ENCODE peak calls at places on chromosomes 5 and 9, in seven cellular contexts. T is NCI-H510A; B is fibroblast of lung; S is stimulated activated CD4-positive, alpha-beta T cell treated with anti-CD3 and anti-CD28 coated beads, Interleukin-12 subunit alpha, Interleukin-12 subunit beta, amount 100 ng/mL, for 48 hours; I is T-cell; W is cardiac fibroblast; L is NAMALWA. H is an unnamed sample.

GRCh38 chr5:82106806-82107205 is 135.0 kb downstream of the ATG10 start:
- DNase-seq in T (no peak), B (peak; percentile 3), S (no peak), I (no peak), W (peak; percentile 10), L (no peak), H (no peak)

GRCh38 chr5:173602423-173602822 is 14.0 kb downstream of the BOD1 start:
- DNase-seq in T (no peak), B (peak; percentile 81), S (no peak), I (no peak), W (peak; percentile 94), L (no peak), H (no peak)

GRCh38 chr5:112822456-112822855 is 38.6 kb upstream of the SRP19 start:
- DNase-seq in T (no peak), B (no peak), S (no peak), I (no peak), W (no peak), L (no peak), H (no peak)

GRCh38 chr5:111930905-111931461 is 174.0 kb upstream of the NREP start:
- DNase-seq in T (no peak), B (no peak), S (no peak), I (no peak), W (peak; percentile 38), L (no peak), H (no peak)

GRCh38 chr9:14080940-14081621 is 232.9 kb downstream of the NFIB start:
- DNase-seq in T (no peak), B (peak; percentile 21), S (no peak), I (no peak), W (no peak), L (no peak), H (no peak)

GRCh38 chr9:132114102-132114707 is 34.5 kb upstream of the MED27 start:
- DNase-seq in T (no peak), B (peak; percentile 59), S (peak; percentile 36), I (no peak), W (peak; percentile 69), L (no peak), H (peak; percentile 4)

GRCh38 chr5:78908173-78908901 is 76.8 kb downstream of the ARSB start:
- DNase-seq in T (peak; percentile 56), B (peak; percentile 86), S (no peak), I (no peak), W (peak; percentile 54), L (no peak), H (no peak)

GRCh38 chr9:80650964-80651555 is 1038.3 kb downstream of the TLE1 start:
- DNase-seq in T (no peak), B (peak; percentile 57), S (no peak), I (no peak), W (peak; percentile 71), L (no peak), H (no peak)

GRCh38 chr5:104146652-104147051 is 584.1 kb upstream of the NUDT12 start:
- DNase-seq in T (no peak), B (no peak), S (no peak), I (no peak), W (no peak), L (no peak), H (no peak)

GRCh38 chr5:14064841-14065240 is 78.3 kb upstream of the TRIO start:
- DNase-seq in T (no peak), B (no peak), S (no peak), I (no peak), W (peak; percentile 8), L (no peak), H (no peak)

GRCh38 chr9:136757328-136757727 is 715 bp downstream of the LCN8 start:
- DNase-seq in T (no peak), B (no peak), S (no peak), I (no peak), W (no peak), L (no peak), H (no peak)

GRCh38 chr9:79686381-79687130 is 114.8 kb downstream of the TLE4 start:
- DNase-seq in T (no peak), B (peak; percentile 71), S (no peak), I (no peak), W (peak; percentile 76), L (no peak), H (no peak)

GRCh38 chr9:95004452-95005275 is 278.2 kb downstream of the AOPEP start:
- DNase-seq in T (peak; percentile 52), B (peak; percentile 20), S (no peak), I (no peak), W (peak; percentile 55), L (peak; percentile 11), H (no peak)

GRCh38 chr9:108087781-108088180 is 598.2 kb upstream of the KLF4 start:
- DNase-seq in T (peak; percentile 33), B (no peak), S (no peak), I (no peak), W (no peak), L (no peak), H (no peak)

GRCh38 chr9:95049761-95050160 is 267.7 kb downstream of the FANCC start:
- DNase-seq in T (no peak), B (peak; percentile 37), S (no peak), I (no peak), W (peak; percentile 35), L (no peak), H (no peak)

GRCh38 chr5:65356274-65356673 is 125.4 kb downstream of the ADAMTS6 start:
- DNase-seq in T (no peak), B (no peak), S (no peak), I (no peak), W (peak; percentile 40), L (no peak), H (no peak)

GRCh38 chr5:103573411-103573810 is 10.8 kb upstream of the NUDT12 start:
- DNase-seq in T (no peak), B (no peak), S (no peak), I (no peak), W (no peak), L (no peak), H (no peak)

GRCh38 chr5:93162201-93162654 is 418.8 kb downstream of the NR2F1-AS1 start:
- DNase-seq in T (no peak), B (no peak), S (no peak), I (no peak), W (peak; percentile 40), L (no peak), H (no peak)

H was measured in KG1.